ENCODE peak calls at places on chromosome 2, in four cellular contexts. One of them, this sample, is unnamed.

GRCh38 chr2:88133875-88134274 is 6.0 kb upstream of the FABP1 start:
- DNase-seq in mesendoderm: no peak
- DNase-seq in IMR-90: no peak
- DNase-seq in H1: no peak
- DNase-seq in this sample: no peak

GRCh38 chr2:43942881-43943280 is 52.9 kb downstream of the LRPPRC start:
- DNase-seq in mesendoderm: no peak
- DNase-seq in IMR-90: no peak
- DNase-seq in H1: no peak
- DNase-seq in this sample: no peak

GRCh38 chr2:218432676-218433365 is 13.9 kb downstream of the VIL1 start:
- DNase-seq in mesendoderm: no peak
- DNase-seq in IMR-90: no peak
- DNase-seq in H1: no peak
- DNase-seq in this sample: no peak

GRCh38 chr2:203177361-203177760 is 61.5 kb upstream of the CYP20A1 start:
- DNase-seq in mesendoderm: peak
- DNase-seq in IMR-90: no peak
- DNase-seq in H1: no peak
- DNase-seq in this sample: no peak

GRCh38 chr2:237923507-237924163 is 43.2 kb upstream of the UBE2F start:
- DNase-seq in mesendoderm: peak
- DNase-seq in IMR-90: peak
- DNase-seq in H1: peak
- DNase-seq in this sample: peak

GRCh38 chr2:172931256-172931894 is 144.3 kb upstream of the MAP3K20 start:
- DNase-seq in mesendoderm: peak
- DNase-seq in IMR-90: peak
- DNase-seq in H1: no peak
- DNase-seq in this sample: no peak

GRCh38 chr2:262117-262516 is 1.7 kb downstream of the SH3YL1 start:
- DNase-seq in mesendoderm: no peak
- DNase-seq in IMR-90: no peak
- DNase-seq in H1: no peak
- DNase-seq in this sample: no peak

GRCh38 chr2:63827749-63828148 is 13.9 kb upstream of the UGP2 start:
- DNase-seq in mesendoderm: peak
- DNase-seq in IMR-90: peak
- DNase-seq in H1: no peak
- DNase-seq in this sample: no peak

GRCh38 chr2:196514641-196515040 is 124.9 kb upstream of the CCDC150 start:
- DNase-seq in mesendoderm: no peak
- DNase-seq in IMR-90: no peak
- DNase-seq in H1: no peak
- DNase-seq in this sample: no peak

GRCh38 chr2:196513796-196514526 is 125.6 kb upstream of the CCDC150 start:
- DNase-seq in mesendoderm: no peak
- DNase-seq in IMR-90: no peak
- DNase-seq in H1: no peak
- DNase-seq in this sample: no peak

GRCh38 chr2:196516541-196516940 is 123.0 kb upstream of the CCDC150 start:
- DNase-seq in mesendoderm: no peak
- DNase-seq in IMR-90: no peak
- DNase-seq in H1: no peak
- DNase-seq in this sample: no peak

GRCh38 chr2:196515041-196515440 is 124.5 kb upstream of the CCDC150 start:
- DNase-seq in mesendoderm: no peak
- DNase-seq in IMR-90: no peak
- DNase-seq in H1: no peak
- DNase-seq in this sample: no peak

DNA sequence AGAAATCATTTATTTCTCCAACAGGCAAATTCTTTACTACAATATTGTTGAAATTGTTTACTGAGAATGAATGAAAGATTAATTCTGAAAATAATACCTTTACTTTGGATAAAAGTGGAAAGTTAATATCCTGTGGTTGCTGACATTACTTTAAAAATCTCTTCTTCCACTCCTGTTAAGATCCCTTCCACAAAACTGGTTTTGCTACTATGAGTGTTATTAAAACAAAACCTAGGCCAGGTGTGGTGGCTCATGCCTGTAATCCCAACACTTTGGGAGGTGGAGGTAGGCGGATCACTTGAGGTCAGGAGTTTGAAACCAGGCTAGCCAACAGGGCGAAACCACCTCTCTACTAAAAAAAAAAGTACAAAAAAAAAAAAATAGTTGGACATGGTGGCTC is 123.9 kb upstream of the CCDC150 start:
- DNase-seq in mesendoderm: no peak
- DNase-seq in IMR-90: no peak
- DNase-seq in H1: no peak
- DNase-seq in this sample: no peak
- H4K5ac ChIP-seq in mesendoderm: no peak
- H4K5ac ChIP-seq in IMR-90: no peak
- H4K5ac ChIP-seq in H1: no peak
- H4K5ac ChIP-seq in this sample: no peak

DNA sequence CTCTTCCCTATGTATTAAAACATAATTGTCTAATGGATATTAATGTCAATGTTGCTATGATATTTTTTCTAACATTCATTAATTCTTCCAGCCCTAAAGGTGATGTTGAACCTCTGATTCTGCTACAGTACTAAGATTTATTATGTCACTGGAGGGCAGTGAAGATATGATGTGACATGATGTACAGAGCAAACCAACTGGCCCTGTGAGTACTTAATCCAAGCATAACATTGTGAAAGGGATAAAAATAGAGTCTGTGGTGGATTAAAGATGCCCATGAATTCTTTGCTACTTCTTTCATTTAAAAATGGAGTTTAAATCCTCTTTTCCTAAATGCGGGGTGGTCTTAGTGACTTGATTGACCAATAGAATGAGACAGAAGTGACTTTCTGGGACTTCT is 51.8 kb downstream of the IL1R2 start:
- DNase-seq in mesendoderm: no peak
- DNase-seq in IMR-90: no peak
- DNase-seq in H1: no peak
- DNase-seq in this sample: no peak
- H4K5ac ChIP-seq in mesendoderm: no peak
- H4K5ac ChIP-seq in IMR-90: no peak
- H4K5ac ChIP-seq in H1: no peak
- H4K5ac ChIP-seq in this sample: no peak

GRCh38 chr2:117917223-117917917 is 96.5 kb downstream of the CCDC93 start:
- DNase-seq in mesendoderm: peak
- DNase-seq in IMR-90: peak
- DNase-seq in H1: no peak
- DNase-seq in this sample: no peak
- H4K5ac ChIP-seq in mesendoderm: no peak
- H4K5ac ChIP-seq in IMR-90: no peak
- H4K5ac ChIP-seq in H1: no peak
- H4K5ac ChIP-seq in this sample: no peak

GRCh38 chr2:118853129-118853640 is 5.7 kb upstream of the EN1 start:
- DNase-seq in mesendoderm: no peak
- DNase-seq in IMR-90: no peak
- DNase-seq in H1: peak
- DNase-seq in this sample: no peak

GRCh38 chr2:118852605-118853128 is 5.2 kb upstream of the EN1 start:
- DNase-seq in mesendoderm: peak
- DNase-seq in IMR-90: no peak
- DNase-seq in H1: peak
- DNase-seq in this sample: peak

GRCh38 chr2:118850171-118850900 is 2.9 kb upstream of the EN1 start:
- DNase-seq in mesendoderm: peak
- DNase-seq in IMR-90: no peak
- DNase-seq in H1: peak
- DNase-seq in this sample: no peak

GRCh38 chr2:118850901-118851268 is 3.4 kb upstream of the EN1 start:
- DNase-seq in mesendoderm: peak
- DNase-seq in IMR-90: no peak
- DNase-seq in H1: no peak
- DNase-seq in this sample: no peak

DNA sequence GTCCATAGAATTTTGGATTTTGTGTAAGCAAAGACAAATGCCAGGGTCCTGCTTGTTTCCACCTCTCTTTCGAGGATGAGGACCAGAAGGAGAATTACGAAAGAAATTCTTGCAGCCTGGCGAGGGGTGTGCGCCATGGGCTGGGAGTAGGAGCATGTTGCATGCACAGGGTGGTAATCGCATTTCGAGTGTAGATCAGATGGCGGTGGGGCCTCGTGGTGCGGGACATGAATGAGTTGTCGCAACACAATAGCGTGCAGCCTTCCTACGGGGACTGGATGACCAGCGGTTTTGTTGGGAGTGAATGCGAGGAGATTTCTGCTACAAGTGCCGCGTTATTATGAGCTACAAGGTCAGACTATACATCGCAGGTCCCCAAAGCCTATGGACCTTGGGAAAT is 4.2 kb upstream of the EN1 start:
- DNase-seq in mesendoderm: peak
- DNase-seq in IMR-90: no peak
- DNase-seq in H1: no peak
- DNase-seq in this sample: peak
- H4K5ac ChIP-seq in mesendoderm: no peak
- H4K5ac ChIP-seq in IMR-90: no peak
- H4K5ac ChIP-seq in H1: no peak
- H4K5ac ChIP-seq in this sample: no peak

GRCh38 chr2:60352491-60353405 is 200.7 kb downstream of the BCL11A start:
- DNase-seq in mesendoderm: no peak
- DNase-seq in IMR-90: no peak
- DNase-seq in H1: peak
- DNase-seq in this sample: no peak

GRCh38 chr2:60351802-60352201 is 201.7 kb downstream of the BCL11A start:
- DNase-seq in mesendoderm: no peak
- DNase-seq in IMR-90: no peak
- DNase-seq in H1: peak
- DNase-seq in this sample: no peak

GRCh38 chr2:60351321-60351720 is 202.1 kb downstream of the BCL11A start:
- DNase-seq in mesendoderm: no peak
- DNase-seq in IMR-90: no peak
- DNase-seq in H1: no peak
- DNase-seq in this sample: no peak

GRCh38 chr2:60353406-60353800 is 200.1 kb downstream of the BCL11A start:
- DNase-seq in mesendoderm: no peak
- DNase-seq in IMR-90: no peak
- DNase-seq in H1: peak
- DNase-seq in this sample: no peak

GRCh38 chr2:60350791-60351190 is 202.7 kb downstream of the BCL11A start:
- DNase-seq in mesendoderm: peak
- DNase-seq in IMR-90: no peak
- DNase-seq in H1: no peak
- DNase-seq in this sample: no peak
- H4K5ac ChIP-seq in mesendoderm: no peak
- H4K5ac ChIP-seq in IMR-90: no peak
- H4K5ac ChIP-seq in H1: no peak
- H4K5ac ChIP-seq in this sample: no peak

DNA sequence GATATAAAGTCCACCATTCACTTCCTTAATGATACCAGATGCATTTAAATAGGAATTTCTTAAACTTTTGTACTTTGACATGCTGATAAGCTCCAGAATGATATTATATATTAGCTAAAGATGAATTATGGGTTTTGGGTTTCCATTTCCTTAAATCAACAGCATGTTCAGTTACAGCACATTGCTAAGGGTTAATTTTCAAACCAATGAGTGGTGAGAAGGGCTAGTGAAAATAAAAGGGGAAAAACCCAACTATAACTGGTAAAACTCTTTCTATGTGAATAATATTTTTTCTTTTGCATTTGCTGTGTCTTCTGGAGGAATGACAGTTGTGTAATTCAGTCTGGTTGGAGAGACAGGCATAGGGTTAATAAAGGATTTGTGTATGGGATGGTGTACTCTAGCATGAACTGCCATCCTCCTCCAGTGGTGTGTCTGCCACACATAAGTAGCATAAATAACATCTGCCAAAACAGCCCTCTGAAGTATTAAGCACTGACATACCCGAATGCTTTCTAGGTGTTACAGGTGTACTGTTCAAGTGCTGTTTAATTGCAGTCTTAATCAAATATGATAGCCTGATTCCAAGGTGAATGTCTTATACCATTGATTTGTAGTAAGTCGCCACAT is 19.3 kb upstream of the CPS1 start:
- DNase-seq in mesendoderm: no peak
- DNase-seq in IMR-90: no peak
- DNase-seq in H1: no peak
- DNase-seq in this sample: no peak
- H4K5ac ChIP-seq in mesendoderm: no peak
- H4K5ac ChIP-seq in IMR-90: no peak
- H4K5ac ChIP-seq in H1: no peak
- H4K5ac ChIP-seq in this sample: no peak

GRCh38 chr2:113812204-113812603 is 55.8 kb upstream of the SLC35F5 start:
- DNase-seq in mesendoderm: no peak
- DNase-seq in IMR-90: peak
- DNase-seq in H1: no peak
- DNase-seq in this sample: no peak

GRCh38 chr2:113809076-113809475 is 52.6 kb upstream of the SLC35F5 start:
- DNase-seq in mesendoderm: no peak
- DNase-seq in IMR-90: no peak
- DNase-seq in H1: no peak
- DNase-seq in this sample: no peak

GRCh38 chr2:113806217-113806913 is 49.9 kb upstream of the SLC35F5 start:
- DNase-seq in mesendoderm: peak
- DNase-seq in IMR-90: no peak
- DNase-seq in H1: no peak
- DNase-seq in this sample: no peak

DNA sequence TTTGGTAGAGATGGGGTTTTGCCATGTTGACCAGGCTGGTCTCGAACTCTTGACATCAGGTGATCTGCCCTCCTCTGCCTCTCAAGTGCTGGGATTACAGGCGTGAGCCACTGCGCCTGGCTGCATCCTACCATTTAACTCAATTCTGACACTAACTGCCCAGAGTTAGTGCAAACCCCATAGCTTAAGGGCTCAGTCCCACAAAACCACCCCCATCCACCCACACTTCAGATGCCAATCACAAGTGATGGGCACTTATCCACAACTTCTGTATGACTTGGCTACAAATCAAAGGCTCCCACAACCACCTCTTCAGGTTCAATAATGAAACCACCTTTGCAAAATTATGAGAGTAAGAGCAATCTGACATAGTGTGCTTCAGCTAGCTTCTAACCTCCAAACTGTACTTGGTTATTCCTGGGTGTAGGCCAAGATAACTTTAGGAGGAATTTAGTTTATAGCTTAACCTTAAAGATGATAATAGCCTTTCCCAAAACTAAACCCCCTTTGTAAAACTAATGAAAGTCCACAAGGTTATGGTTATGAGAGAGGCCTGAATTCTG is 51.3 kb upstream of the SLC35F5 start:
- DNase-seq in mesendoderm: no peak
- DNase-seq in IMR-90: no peak
- DNase-seq in H1: no peak
- DNase-seq in this sample: no peak
- H4K5ac ChIP-seq in mesendoderm: no peak
- H4K5ac ChIP-seq in IMR-90: no peak
- H4K5ac ChIP-seq in H1: no peak
- H4K5ac ChIP-seq in this sample: no peak